ENCODE peak calls at places on chromosomes 16 and 17, in five cellular contexts. M is brain microvascular endothelial cell, B is heart right ventricle, I is heart left ventricle, E is ovary. U is an unnamed sample.

GRCh38 chr17:58322581-58323419 is 5.8 kb downstream of the TSPOAP1 start:
- DNase-seq in B (no peak), E (no peak), I (no peak), M (no peak), U (no peak)

GRCh38 chr17:63279498-63280230 is 166.4 kb downstream of the CYB561 start:
- DNase-seq in I (no peak), B (no peak), M (peak; percentile 32), E (no peak), U (no peak)

GRCh38 chr17:42363767-42364585 is 24.3 kb downstream of the STAT3 start:
- DNase-seq in B (no peak), E (no peak), I (no peak), M (peak; percentile 56), U (no peak)

GRCh38 chr17:56222255-56222654 is 69.0 kb downstream of the ANKFN1 start:
- DNase-seq in E (no peak), B (no peak), I (no peak), M (no peak), U (no peak)

GRCh38 chr17:13117616-13118015 is 99.8 kb upstream of the ELAC2 start:
- DNase-seq in I (no peak), B (no peak), M (no peak), E (no peak), U (no peak)

GRCh38 chr17:38982858-38983746 is 15.9 kb upstream of the FBXO47 start:
- DNase-seq in M (peak; percentile 48), I (peak; percentile 39), E (no peak), B (peak; percentile 70), U (no peak)

GRCh38 chr17:14838567-14838966 is 426.6 kb downstream of the PMP22 start:
- DNase-seq in E (no peak), M (no peak), I (no peak), B (no peak), U (no peak)

GRCh38 chr17:20184191-20184590 is 175.0 kb downstream of the SPECC1 start:
- DNase-seq in E (no peak), I (no peak), M (no peak), B (no peak), U (no peak)

GRCh38 chr16:87963400-87963799 is 12.2 kb downstream of the BANP start:
- DNase-seq in I (peak; percentile 54), M (peak; percentile 89), B (peak; percentile 57), E (no peak), U (no peak)

GRCh38 chr16:3876160-3876559 is 4.4 kb downstream of the CREBBP start:
- DNase-seq in I (no peak), B (no peak), M (no peak), E (no peak), U (no peak)

GRCh38 chr17:34777044-34777443 is 184.2 kb downstream of the CCT6B start:
- DNase-seq in M (no peak), B (no peak), I (no peak), E (no peak), U (no peak)

GRCh38 chr16:5615868-5616642 is 518.5 kb upstream of the EEF2KMT start:
- DNase-seq in M (no peak), E (no peak), I (peak; percentile 17), B (peak; percentile 9), U (peak; percentile 36)

GRCh38 chr16:19502395-19503131 is 19.3 kb downstream of the GDE1 start:
- DNase-seq in M (peak; percentile 66), I (peak; percentile 57), E (peak; percentile 63), B (peak; percentile 73), U (peak; percentile 58)

GRCh38 chr17:29241015-29241963 is 5.4 kb upstream of the CRYBA1 start:
- DNase-seq in E (no peak), M (peak; percentile 90), I (no peak), B (no peak), U (peak; percentile 55)

GRCh38 chr16:59487067-59487466 is 753.0 kb upstream of the GOT2 start:
- DNase-seq in B (no peak), E (no peak), I (no peak), M (no peak), U (no peak)

GRCh38 chr17:352421-353212 is at the start of gene RPH3AL:
- DNase-seq in M (peak; percentile 24), B (peak; percentile 69), E (no peak), I (peak; percentile 68), U (no peak)

GRCh38 chr17:349666-350065 is 2.9 kb downstream of the RPH3AL start:
- DNase-seq in B (no peak), E (no peak), M (no peak), I (no peak), U (no peak)

GRCh38 chr17:351436-351713 is 1.2 kb downstream of the RPH3AL start:
- DNase-seq in E (no peak), B (no peak), I (no peak), M (no peak), U (no peak)

GRCh38 chr17:351875-352420 is 659 bp downstream of the RPH3AL start:
- DNase-seq in M (no peak), I (no peak), B (no peak), E (no peak), U (no peak)

DNA sequence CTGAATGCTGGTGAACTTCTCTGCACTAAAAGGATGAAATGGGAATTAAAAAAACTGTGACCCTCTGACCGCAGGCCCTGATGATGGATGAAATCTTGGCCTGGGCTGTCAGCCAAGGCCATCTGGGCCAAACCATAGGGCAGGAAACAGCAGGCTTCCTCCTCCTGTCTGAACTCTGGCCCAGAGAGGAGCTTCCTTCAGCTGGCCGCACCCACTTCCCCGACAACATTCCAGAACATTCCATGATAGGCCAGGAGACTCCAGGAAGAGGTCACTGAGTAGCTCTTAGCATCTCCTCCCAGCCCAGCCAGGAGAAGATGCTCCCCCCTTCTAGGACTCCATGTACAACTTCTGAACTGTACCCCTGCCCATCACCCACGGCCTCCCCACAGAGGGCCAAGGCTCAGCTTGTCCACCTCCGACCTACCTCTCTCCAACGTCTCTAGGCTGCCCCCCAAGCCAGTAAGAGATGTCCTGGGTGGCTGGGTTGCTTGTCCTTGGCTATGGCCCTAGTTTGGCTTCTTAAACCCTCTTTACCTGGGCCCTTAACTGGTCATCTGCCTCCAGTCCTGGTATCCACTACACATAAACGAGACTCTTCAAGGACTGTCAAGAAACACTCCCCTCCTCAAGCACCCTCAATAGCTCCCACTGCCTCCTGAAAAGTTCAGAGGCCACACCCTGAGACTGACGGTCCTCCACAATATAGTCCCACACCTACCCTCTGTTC is 1.7 kb downstream of the RPH3AL start:
- DNase-seq in E (peak; percentile 87), I (peak; percentile 87), M (no peak), B (peak; percentile 92), U (peak; percentile 89)
- H3K27ac ChIP-seq in E (peak overlapping the region; percentile 47), I (peak overlapping the region; percentile 81), M (no peak overlapping the region), B (peak overlapping the region; percentile 79), U (peak overlapping the region; percentile 82)

DNA sequence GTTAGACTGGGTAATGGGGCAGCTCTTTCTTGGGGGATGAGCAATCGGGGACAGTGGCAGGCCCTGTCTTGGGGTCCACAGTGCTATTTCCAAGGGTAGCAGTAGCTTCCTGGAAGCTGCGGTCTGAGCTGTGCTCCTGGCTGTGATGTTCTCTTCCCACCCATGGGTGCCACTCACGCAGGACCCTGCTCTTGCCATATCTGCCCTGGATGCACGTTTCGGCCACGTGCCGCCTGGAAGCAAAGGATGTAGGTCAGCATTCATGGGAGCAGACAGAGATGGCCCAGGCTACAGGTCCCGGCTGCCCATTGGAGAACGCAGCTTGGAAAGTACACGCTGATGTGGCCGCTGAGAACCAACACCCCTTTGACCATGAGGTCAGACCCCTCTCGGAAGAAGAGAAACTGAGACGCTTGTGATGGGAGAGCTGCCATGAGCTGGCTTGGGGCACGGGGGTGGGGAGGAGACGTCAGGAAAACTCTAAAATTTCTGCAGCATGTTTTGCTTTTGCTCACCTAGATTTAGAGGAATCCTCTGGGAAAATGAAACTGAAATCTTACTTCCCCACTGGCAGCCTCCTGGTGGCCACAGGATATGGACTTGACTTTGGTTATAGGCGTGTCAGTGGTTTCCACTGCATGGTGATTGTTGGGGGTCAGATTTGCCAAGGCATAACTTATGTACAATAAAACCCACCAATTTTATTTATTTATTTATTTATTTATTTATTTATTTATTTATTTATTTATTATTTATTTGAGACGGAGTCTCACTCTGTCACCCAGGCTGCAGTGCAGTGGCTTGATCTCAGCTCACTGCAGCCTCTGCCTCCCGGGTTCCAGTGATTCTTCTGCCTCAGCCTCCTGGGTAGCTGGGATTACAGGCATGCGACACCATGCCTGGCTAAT is 36.2 kb upstream of the IRF8 start:
- DNase-seq in B (no peak), E (no peak), I (no peak), M (no peak), U (no peak)
- TF ChIP-seq CTCF in B (no peak), E (no peak), I (no peak), M (peak; percentile 14), U (no peak)

GRCh38 chr16:89668790-89669158 is 11.1 kb downstream of the SPATA33 start:
- DNase-seq in E (no peak), B (no peak), M (no peak), I (no peak), U (no peak)
- H3K27ac ChIP-seq in E (no peak overlapping the region), B (no peak overlapping the region), M (no peak overlapping the region), I (no peak overlapping the region), U (peak overlapping the region; percentile 74)

GRCh38 chr16:85754403-85754802 is 3.5 kb upstream of the C16orf74 start:
- DNase-seq in M (no peak), E (no peak), B (no peak), I (no peak), U (no peak)

GRCh38 chr16:85753559-85753958 is 2.7 kb upstream of the C16orf74 start:
- DNase-seq in E (no peak), I (no peak), M (no peak), B (no peak), U (no peak)

GRCh38 chr16:85751665-85752501 is 987 bp upstream of the C16orf74 start:
- DNase-seq in B (no peak), E (no peak), M (no peak), I (no peak), U (no peak)

GRCh38 chr16:85753976-85754375 is 3.1 kb upstream of the C16orf74 start:
- DNase-seq in E (no peak), M (no peak), I (no peak), B (no peak), U (no peak)

GRCh38 chr16:85752511-85753420 is 1.9 kb upstream of the C16orf74 start:
- DNase-seq in I (no peak), E (peak; percentile 54), B (peak; percentile 23), M (peak; percentile 43), U (no peak)
- TF ChIP-seq CTCF in I (no peak), E (no peak), B (no peak), M (peak; percentile 67), U (no peak)

GRCh38 chr17:77493238-77493812 is 352.6 kb downstream of the SEC14L1 start:
- DNase-seq in E (peak; percentile 33), B (no peak), M (no peak), I (no peak), U (no peak)

GRCh38 chr17:77490361-77491183 is 349.8 kb downstream of the SEC14L1 start:
- DNase-seq in I (no peak), E (peak; percentile 45), M (no peak), B (no peak), U (peak; percentile 66)

GRCh38 chr17:77493901-77494663 is 353.3 kb downstream of the SEC14L1 start:
- DNase-seq in B (no peak), I (no peak), E (peak; percentile 28), M (no peak), U (no peak)

GRCh38 chr17:77492446-77493237 is 351.9 kb downstream of the SEC14L1 start:
- DNase-seq in M (no peak), E (peak; percentile 28), I (no peak), B (no peak), U (peak; percentile 74)

DNA sequence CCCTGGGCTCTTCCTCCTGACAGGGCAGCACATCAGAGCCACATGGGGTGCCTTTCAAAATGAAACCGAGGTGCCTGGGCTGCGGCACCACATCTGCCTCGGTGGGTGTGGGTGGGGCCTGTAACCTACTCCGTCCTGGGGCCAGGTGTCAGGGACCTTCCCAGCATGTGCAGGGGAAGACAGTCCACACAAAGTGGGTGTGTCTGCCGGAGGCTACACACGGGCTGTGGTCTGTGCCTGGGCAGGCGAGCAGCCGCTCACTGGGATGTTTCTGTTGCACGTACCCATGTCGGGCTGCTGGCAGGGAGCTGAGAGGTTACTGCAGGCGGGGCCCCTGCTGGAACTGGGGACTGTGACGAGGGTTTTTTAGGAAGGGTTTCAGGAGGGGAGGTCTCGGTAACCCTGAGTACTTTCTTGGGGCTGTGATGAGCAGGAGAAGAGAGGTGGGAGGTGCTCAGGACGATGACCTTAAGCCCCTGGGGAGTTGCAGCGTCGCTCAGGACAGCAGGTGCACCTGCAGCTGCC is 351.2 kb downstream of the SEC14L1 start:
- DNase-seq in I (no peak), M (no peak), E (peak; percentile 33), B (no peak), U (peak; percentile 40)
- H3K27ac ChIP-seq in I (no peak overlapping the region), M (no peak overlapping the region), E (no peak overlapping the region), B (no peak overlapping the region), U (no peak overlapping the region)

U was measured in left lung.